ENCODE peak calls at places on chromosomes 7 and 10, in four cellular contexts. G is HuH-7.5, C is T-helper 9 cell, H is WERI-Rb-1. J is an unnamed sample.

GRCh38 chr10:58775960-58776574 is 263.4 kb downstream of the BICC1 start:
- DNase-seq in G (no peak), C (no peak), H (no peak), J (no peak)

GRCh38 chr7:6385110-6385792 is 62.5 kb downstream of the DAGLB start:
- DNase-seq in G (no peak), C (no peak), H (no peak), J (no peak)

GRCh38 chr7:150947761-150948680 is 30.1 kb downstream of the KCNH2 start:
- DNase-seq in G (no peak), C (no peak), H (no peak), J (no peak)

GRCh38 chr7:151472644-151473380 is 32.9 kb upstream of the CRYGN start:
- DNase-seq in G (no peak), C (no peak), H (no peak), J (no peak)

GRCh38 chr10:79608505-79609375 is 2.0 kb upstream of the SFTPA1 start:
- DNase-seq in G (peak), C (peak), H (peak), J (no peak)

GRCh38 chr7:41882271-41882670 is 179.4 kb upstream of the INHBA start:
- DNase-seq in G (no peak), C (no peak), H (no peak), J (no peak)

GRCh38 chr10:89263531-89263930 is 12.0 kb upstream of the LIPA start:
- DNase-seq in G (no peak), C (no peak), H (no peak), J (no peak)

GRCh38 chr10:24575462-24576002 is 148.2 kb downstream of the ARHGAP21 start:
- DNase-seq in G (no peak), C (no peak), H (no peak), J (no peak)

GRCh38 chr7:14836571-14837189 is 65.9 kb downstream of the DGKB start:
- DNase-seq in G (no peak), C (no peak), H (no peak), J (no peak)

GRCh38 chr10:95276367-95277200 is 14.2 kb downstream of the PDLIM1 start:
- DNase-seq in G (no peak), C (no peak), H (no peak), J (peak)

GRCh38 chr10:89525556-89525955 is 9.8 kb downstream of the SLC16A12 start:
- DNase-seq in G (no peak), C (no peak), H (no peak), J (no peak)